ENCODE peak calls at places on chromosomes 13 and 19, in four cellular contexts. C, N, G and E are unnamed samples.

GRCh38 chr19:6402834-6403608 is 10.1 kb upstream of the GTF2F1 start:
- DNase-seq in C (peak; percentile 80), N (peak; percentile 36), G (peak; percentile 27), E (peak; percentile 51)

GRCh38 chr19:30969586-30969985 is 379.6 kb downstream of the TSHZ3 start:
- DNase-seq in C (no peak), N (no peak), G (no peak), E (peak; percentile 4)

GRCh38 chr19:33406521-33407139 is 33.1 kb downstream of the CEBPG start:
- DNase-seq in N (no peak), G (peak; percentile 92), C (peak; percentile 40), E (peak; percentile 86)

GRCh38 chr19:10339380-10339960 is at the start of gene ICAM3:
- DNase-seq in N (no peak), C (no peak), G (no peak), E (no peak)

GRCh38 chr19:51688665-51689571 is 4.2 kb upstream of the SPACA6 start:
- DNase-seq in N (peak; percentile 93), G (peak; percentile 96), C (peak; percentile 90), E (peak; percentile 93)

GRCh38 chr13:19268331-19268730 is 86.7 kb upstream of the TUBA3C start:
- DNase-seq in G (no peak), N (no peak), C (no peak), E (no peak)

GRCh38 chr13:96934889-96935490 is 59.3 kb downstream of the OXGR1 start:
- DNase-seq in C (no peak), G (no peak), N (no peak), E (no peak)

GRCh38 chr13:95509521-95510315 is 42.8 kb upstream of the CLDN10 start:
- DNase-seq in G (peak; percentile 17), C (no peak), N (peak; percentile 62), E (peak; percentile 66)

GRCh38 chr19:6519289-6519688 is 11.5 kb upstream of the TNFSF9 start:
- DNase-seq in G (peak; percentile 86), N (peak; percentile 82), C (no peak), E (peak; percentile 84)

GRCh38 chr13:72680353-72680752 is 47.1 kb downstream of the MZT1 start:
- DNase-seq in N (no peak), G (no peak), C (no peak), E (no peak)

GRCh38 chr19:44925114-44925891 is 10.9 kb downstream of the APOC1 start:
- DNase-seq in C (peak; percentile 70), N (peak; percentile 77), G (peak; percentile 43), E (peak; percentile 56)

GRCh38 chr19:2037676-2038255 is 13.3 kb downstream of the MKNK2 start:
- DNase-seq in C (no peak), N (no peak), G (no peak), E (no peak)

GRCh38 chr19:16369664-16370576 is 45.3 kb downstream of the KLF2 start:
- DNase-seq in C (no peak), N (no peak), G (no peak), E (no peak)

GRCh38 chr13:51879133-51879532 is 17.4 kb downstream of the CCDC70 start:
- DNase-seq in N (no peak), G (no peak), C (no peak), E (no peak)

GRCh38 chr19:30780032-30780431 is 407.8 kb downstream of the ZNF536 start:
- DNase-seq in C (no peak), G (no peak), N (no peak), E (no peak)

GRCh38 chr13:109575821-109576220 is 210.6 kb downstream of the IRS2 start:
- DNase-seq in C (no peak), G (no peak), N (no peak), E (no peak)

GRCh38 chr13:100954430-100955361 is 280.1 kb upstream of the TMTC4 start:
- DNase-seq in C (no peak), N (no peak), G (no peak), E (no peak)

GRCh38 chr19:3944018-3944721 is 11.3 kb downstream of the NMRK2 start:
- DNase-seq in N (no peak), C (no peak), G (no peak), E (no peak)

GRCh38 chr19:56162258-56162657 is 13.6 kb upstream of the GALP start:
- DNase-seq in N (no peak), G (no peak), C (no peak), E (no peak)

GRCh38 chr19:40210919-40211318 is 7.3 kb downstream of the TTC9B start:
- DNase-seq in N (no peak), G (no peak), C (no peak), E (no peak)

GRCh38 chr13:101144808-101145419 is 271.4 kb downstream of the NALCN start:
- DNase-seq in C (no peak), N (peak; percentile 32), G (peak; percentile 57), E (peak; percentile 39)

GRCh38 chr13:93547886-93548285 is 321.3 kb downstream of the GPC6 start:
- DNase-seq in G (peak; percentile 5), C (no peak), N (no peak), E (peak; percentile 5)